ENCODE peak calls at places on chromosomes 13 and 19, in four cellular contexts. One of them, this sample, is unnamed.

GRCh38 chr19:35642798-35643254 is 1.3 kb downstream of the ETV2 start:
- DNase-seq in H1: no peak
- DNase-seq in IMR-90: no peak
- DNase-seq in H9: no peak
- DNase-seq in this sample: no peak

GRCh38 chr19:14337510-14337909 is 43.7 kb upstream of the ADGRE5 start:
- DNase-seq in H9: peak; percentile 75
- DNase-seq in IMR-90: no peak
- DNase-seq in H1: no peak
- DNase-seq in this sample: peak; percentile 70

GRCh38 chr13:112465251-112466131 is 89.3 kb downstream of the SPACA7 start:
- DNase-seq in H9: no peak
- DNase-seq in H1: no peak
- DNase-seq in IMR-90: no peak
- DNase-seq in this sample: no peak

GRCh38 chr19:1649706-1650626 is 2.4 kb downstream of the TCF3 start:
- DNase-seq in H1: no peak
- DNase-seq in H9: no peak
- DNase-seq in IMR-90: no peak
- DNase-seq in this sample: no peak

GRCh38 chr19:9323557-9323918 is 441 bp upstream of the ZNF559 start:
- DNase-seq in H9: peak; percentile 80
- DNase-seq in IMR-90: peak; percentile 75
- DNase-seq in H1: no peak
- DNase-seq in this sample: peak; percentile 82

GRCh38 chr13:73497430-73497829 is 438.6 kb downstream of the KLF5 start:
- DNase-seq in H9: no peak
- DNase-seq in H1: no peak
- DNase-seq in IMR-90: no peak
- DNase-seq in this sample: no peak

GRCh38 chr19:54431255-54431838 is 16.1 kb downstream of the TTYH1 start:
- DNase-seq in H9: no peak
- DNase-seq in IMR-90: peak; percentile 28
- DNase-seq in H1: no peak
- DNase-seq in this sample: no peak

GRCh38 chr19:10960314-10961072 is at the start of gene SMARCA4:
- DNase-seq in H1: peak; percentile 88
- DNase-seq in IMR-90: peak; percentile 96
- DNase-seq in H9: peak; percentile 95
- DNase-seq in this sample: peak; percentile 98

GRCh38 chr19:13985771-13986347 is 20.3 kb downstream of the RFX1 start:
- DNase-seq in H9: peak; percentile 63
- DNase-seq in H1: no peak
- DNase-seq in IMR-90: no peak
- DNase-seq in this sample: peak; percentile 37

GRCh38 chr19:6963937-6964336 is 57.3 kb downstream of the MBD3L2B start:
- DNase-seq in IMR-90: no peak
- DNase-seq in H1: no peak
- DNase-seq in H9: no peak
- DNase-seq in this sample: no peak

GRCh38 chr13:30341815-30342570 is 34.6 kb upstream of the KATNAL1 start:
- DNase-seq in IMR-90: peak; percentile 94
- DNase-seq in H9: no peak
- DNase-seq in H1: no peak
- DNase-seq in this sample: no peak

GRCh38 chr19:10968527-10969081 is 7.8 kb downstream of the SMARCA4 start:
- DNase-seq in IMR-90: no peak
- DNase-seq in H9: no peak
- DNase-seq in H1: no peak
- DNase-seq in this sample: no peak

GRCh38 chr19:5893907-5894703 is 9.5 kb downstream of the NDUFA11 start:
- DNase-seq in IMR-90: no peak
- DNase-seq in H1: no peak
- DNase-seq in H9: no peak
- DNase-seq in this sample: no peak

GRCh38 chr19:45376045-45376724 is 5.8 kb upstream of the ERCC2 start:
- DNase-seq in H1: no peak
- DNase-seq in IMR-90: peak; percentile 94
- DNase-seq in H9: peak; percentile 77
- DNase-seq in this sample: peak; percentile 97

GRCh38 chr19:8161135-8161646 is 11.8 kb upstream of the FBN3 start:
- DNase-seq in H9: peak; percentile 74
- DNase-seq in H1: no peak
- DNase-seq in IMR-90: no peak
- DNase-seq in this sample: peak; percentile 75

GRCh38 chr13:78881746-78882145 is 222.8 kb upstream of the OBI1 start:
- DNase-seq in IMR-90: no peak
- DNase-seq in H1: no peak
- DNase-seq in H9: no peak
- DNase-seq in this sample: no peak

GRCh38 chr13:106911602-106912001 is 343.7 kb upstream of the ARGLU1 start:
- DNase-seq in H1: no peak
- DNase-seq in H9: no peak
- DNase-seq in IMR-90: no peak
- DNase-seq in this sample: no peak

GRCh38 chr13:95403349-95404140 is 102.3 kb upstream of the ABCC4 start:
- DNase-seq in H1: peak; percentile 36
- DNase-seq in H9: peak; percentile 88
- DNase-seq in IMR-90: no peak
- DNase-seq in this sample: peak; percentile 83

GRCh38 chr13:108922108-108922507 is 292.7 kb downstream of the MYO16 start:
- DNase-seq in H1: no peak
- DNase-seq in H9: no peak
- DNase-seq in IMR-90: no peak
- DNase-seq in this sample: no peak

GRCh38 chr13:60275208-60275607 is 111.5 kb upstream of the DIAPH3 start:
- DNase-seq in IMR-90: no peak
- DNase-seq in H1: no peak
- DNase-seq in H9: no peak
- DNase-seq in this sample: no peak

GRCh38 chr19:10453852-10454251 is 33.5 kb downstream of the PDE4A start:
- DNase-seq in H9: no peak
- DNase-seq in H1: no peak
- DNase-seq in IMR-90: no peak
- DNase-seq in this sample: no peak

GRCh38 chr19:50728084-50728737 is 5.0 kb downstream of the CLEC11A start:
- DNase-seq in IMR-90: peak; percentile 75
- DNase-seq in H1: peak; percentile 89
- DNase-seq in H9: peak; percentile 99
- DNase-seq in this sample: peak; percentile 97

GRCh38 chr19:46972301-46972700 is 47.3 kb upstream of the NPAS1 start:
- DNase-seq in H1: no peak
- DNase-seq in H9: no peak
- DNase-seq in IMR-90: no peak
- DNase-seq in this sample: no peak

GRCh38 chr13:110485604-110486003 is 75.9 kb downstream of the RAB20 start:
- DNase-seq in IMR-90: no peak
- DNase-seq in H1: peak; percentile 92
- DNase-seq in H9: peak; percentile 96
- DNase-seq in this sample: peak; percentile 99

GRCh38 chr19:53877361-53877766 is 4.6 kb upstream of the PRKCG start:
- DNase-seq in IMR-90: no peak
- DNase-seq in H9: no peak
- DNase-seq in H1: no peak
- DNase-seq in this sample: no peak

GRCh38 chr19:52094526-52094925 is 1.0 kb downstream of the ZNF841 start:
- DNase-seq in IMR-90: no peak
- DNase-seq in H1: no peak
- DNase-seq in H9: no peak
- DNase-seq in this sample: no peak

GRCh38 chr13:47904239-47904638 is 96.8 kb downstream of the SUCLA2 start:
- DNase-seq in IMR-90: no peak
- DNase-seq in H1: no peak
- DNase-seq in H9: no peak
- DNase-seq in this sample: no peak

GRCh38 chr19:15317392-15318011 is 14.8 kb downstream of the BRD4 start:
- DNase-seq in H9: no peak
- DNase-seq in IMR-90: peak; percentile 80
- DNase-seq in H1: no peak
- DNase-seq in this sample: no peak

GRCh38 chr19:14368011-14368513 is 13.2 kb upstream of the ADGRE5 start:
- DNase-seq in H9: no peak
- DNase-seq in H1: no peak
- DNase-seq in IMR-90: no peak
- DNase-seq in this sample: no peak

GRCh38 chr13:52010890-52011689 is at the start of gene ATP7B:
- DNase-seq in H1: no peak
- DNase-seq in IMR-90: no peak
- DNase-seq in H9: peak; percentile 62
- DNase-seq in this sample: peak; percentile 63

GRCh38 chr19:51586103-51586728 is 15.1 kb downstream of the ZNF175 start:
- DNase-seq in IMR-90: no peak
- DNase-seq in H9: no peak
- DNase-seq in H1: no peak
- DNase-seq in this sample: no peak

GRCh38 chr19:7657047-7657779 is 11.6 kb upstream of the RETN start:
- DNase-seq in IMR-90: no peak
- DNase-seq in H1: no peak
- DNase-seq in H9: no peak
- DNase-seq in this sample: no peak

GRCh38 chr19:1027020-1027952 is 878 bp downstream of the CNN2 start:
- DNase-seq in H1: no peak
- DNase-seq in H9: no peak
- DNase-seq in IMR-90: no peak
- DNase-seq in this sample: peak; percentile 44

GRCh38 chr13:94553766-94554165 is 42.2 kb downstream of the TGDS start:
- DNase-seq in IMR-90: no peak
- DNase-seq in H9: no peak
- DNase-seq in H1: no peak
- DNase-seq in this sample: no peak

GRCh38 chr19:13902993-13903555 is 2.8 kb downstream of the BRME1 start:
- DNase-seq in IMR-90: no peak
- DNase-seq in H9: no peak
- DNase-seq in H1: no peak
- DNase-seq in this sample: peak; percentile 47

DNA sequence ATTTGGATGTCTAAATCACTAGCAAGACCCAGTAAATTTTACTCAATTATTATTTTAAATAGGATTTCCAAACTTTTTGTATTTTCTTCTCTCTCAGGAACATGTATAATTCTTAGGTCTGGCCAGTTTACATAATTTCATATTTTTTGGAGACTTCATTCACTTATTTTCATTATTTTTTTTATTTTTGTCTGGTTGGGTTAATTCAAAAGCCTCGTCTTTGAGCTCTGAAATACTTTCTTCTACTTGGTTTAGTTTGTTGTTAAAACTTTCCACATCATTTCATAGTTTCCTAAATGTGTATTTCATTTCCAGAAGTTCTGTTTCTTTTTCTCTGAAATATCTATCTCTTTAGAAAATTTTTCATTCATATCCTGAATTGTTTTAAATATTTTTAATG is 322.9 kb upstream of the SPRY2 start:
- DNase-seq in H1: no peak
- DNase-seq in IMR-90: no peak
- DNase-seq in H9: no peak
- DNase-seq in this sample: no peak
- H4K5ac ChIP-seq in H1: no peak overlapping the region
- H4K5ac ChIP-seq in IMR-90: no peak overlapping the region
- H4K5ac ChIP-seq in H9: no peak overlapping the region
- H4K5ac ChIP-seq in this sample: no peak overlapping the region

GRCh38 chr19:43634516-43634876 is 5.2 kb downstream of the CADM4 start:
- DNase-seq in H1: no peak
- DNase-seq in IMR-90: no peak
- DNase-seq in H9: peak; percentile 46
- DNase-seq in this sample: peak; percentile 73
- H2BK15ac ChIP-seq in H1: no peak overlapping the region
- H2BK15ac ChIP-seq in IMR-90: no peak overlapping the region
- H2BK15ac ChIP-seq in H9: no peak overlapping the region
- H2BK15ac ChIP-seq in this sample: no peak overlapping the region

GRCh38 chr13:34189946-34190345 is 372.0 kb downstream of the RFC3 start:
- DNase-seq in H9: no peak
- DNase-seq in H1: no peak
- DNase-seq in IMR-90: no peak
- DNase-seq in this sample: peak; percentile 73
- H4K5ac ChIP-seq in H9: no peak overlapping the region
- H4K5ac ChIP-seq in H1: no peak overlapping the region
- H4K5ac ChIP-seq in IMR-90: no peak overlapping the region
- H4K5ac ChIP-seq in this sample: no peak overlapping the region

GRCh38 chr13:97004096-97004876 is 10.0 kb upstream of the OXGR1 start:
- DNase-seq in H9: no peak
- DNase-seq in IMR-90: peak; percentile 68
- DNase-seq in H1: no peak
- DNase-seq in this sample: peak; percentile 47
- H2BK15ac ChIP-seq in H9: no peak overlapping the region
- H2BK15ac ChIP-seq in IMR-90: no peak overlapping the region
- H2BK15ac ChIP-seq in H1: no peak overlapping the region
- H2BK15ac ChIP-seq in this sample: no peak overlapping the region

GRCh38 chr13:66443926-66444325 is 786.2 kb downstream of the PCDH9 start:
- DNase-seq in IMR-90: no peak
- DNase-seq in H9: no peak
- DNase-seq in H1: no peak
- DNase-seq in this sample: no peak
- H4K5ac ChIP-seq in IMR-90: no peak overlapping the region
- H4K5ac ChIP-seq in H9: no peak overlapping the region
- H4K5ac ChIP-seq in H1: no peak overlapping the region
- H4K5ac ChIP-seq in this sample: no peak overlapping the region

GRCh38 chr13:51007216-51007615 is 97.6 kb downstream of the RNASEH2B start:
- DNase-seq in H9: no peak
- DNase-seq in H1: no peak
- DNase-seq in IMR-90: no peak
- DNase-seq in this sample: no peak

GRCh38 chr13:51004111-51004865 is 94.7 kb downstream of the RNASEH2B start:
- DNase-seq in H9: peak; percentile 20
- DNase-seq in H1: no peak
- DNase-seq in IMR-90: no peak
- DNase-seq in this sample: no peak

GRCh38 chr13:51005566-51005965 is 96.0 kb downstream of the RNASEH2B start:
- DNase-seq in H9: no peak
- DNase-seq in IMR-90: no peak
- DNase-seq in H1: no peak
- DNase-seq in this sample: no peak

GRCh38 chr13:51004918-51005460 is 95.4 kb downstream of the RNASEH2B start:
- DNase-seq in IMR-90: no peak
- DNase-seq in H9: peak; percentile 28
- DNase-seq in H1: no peak
- DNase-seq in this sample: no peak

DNA sequence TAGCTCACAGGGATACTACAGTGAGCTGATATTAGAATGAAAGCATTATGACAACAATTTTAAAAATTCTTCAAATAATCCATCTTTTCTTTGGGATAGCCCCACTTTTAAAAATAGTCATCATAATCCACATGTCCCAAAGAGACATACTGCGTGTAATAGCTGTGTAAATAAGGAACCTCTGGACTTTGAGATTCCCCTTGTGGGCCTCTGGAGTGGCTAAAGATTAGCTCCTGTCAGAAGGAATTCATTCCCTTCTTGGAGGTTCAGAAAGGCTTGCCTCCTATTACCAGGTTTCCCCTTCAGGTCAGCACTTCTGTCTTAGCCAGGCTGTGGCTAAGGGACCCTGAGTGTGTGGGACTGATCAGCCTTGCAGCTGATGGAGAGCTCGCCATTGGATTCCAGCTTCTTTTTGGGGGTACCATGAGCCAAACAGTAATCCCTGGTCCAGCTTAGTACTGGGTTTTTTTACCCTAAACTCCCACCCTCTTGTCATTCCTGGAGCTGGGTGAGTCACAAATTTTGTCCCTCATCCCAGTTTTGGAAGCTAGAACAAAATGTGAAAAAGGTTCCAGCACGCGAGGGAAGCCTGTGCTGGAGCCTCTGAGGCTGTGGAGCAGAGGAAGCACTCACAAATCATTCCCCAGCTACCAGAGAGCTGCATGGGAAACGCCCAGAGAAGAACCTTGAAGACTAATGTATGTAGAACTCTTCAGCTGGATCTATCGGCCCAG is 96.6 kb downstream of the RNASEH2B start:
- DNase-seq in H9: no peak
- DNase-seq in H1: no peak
- DNase-seq in IMR-90: no peak
- DNase-seq in this sample: no peak
- H2BK15ac ChIP-seq in H9: no peak overlapping the region
- H2BK15ac ChIP-seq in H1: no peak overlapping the region
- H2BK15ac ChIP-seq in IMR-90: no peak overlapping the region
- H2BK15ac ChIP-seq in this sample: no peak overlapping the region